ENCODE peak calls at places on chromosomes 7 and 10, in six cellular contexts. N, U, E, S, O and L are unnamed samples.

GRCh38 chr10:79401015-79401921 is 44.2 kb downstream of the ZCCHC24 start:
- DNase-seq in N (peak), U (peak), S (no peak), O (no peak), E (no peak), L (no peak)

GRCh38 chr10:77405771-77406241 is 231.8 kb downstream of the KCNMA1 start:
- DNase-seq in U (peak), N (peak), S (no peak), E (no peak), O (peak), L (no peak)

GRCh38 chr7:155322530-155322929 is 24.9 kb downstream of the INSIG1 start:
- DNase-seq in O (no peak), E (no peak), U (peak), S (no peak), N (no peak), L (no peak)

GRCh38 chr7:45192546-45193177 is 35.1 kb downstream of the RAMP3 start:
- DNase-seq in E (no peak), S (no peak), N (no peak), O (no peak), U (no peak), L (no peak)

GRCh38 chr7:64636386-64636785 is 29.5 kb upstream of the ZNF107 start:
- DNase-seq in S (no peak), N (no peak), E (no peak), O (no peak), U (no peak), L (no peak)

GRCh38 chr10:20627918-20628499 is 269.1 kb downstream of the NEBL start:
- DNase-seq in N (no peak), S (no peak), O (no peak), U (no peak), E (no peak), L (no peak)

GRCh38 chr10:24822557-24822956 is 98.9 kb upstream of the ARHGAP21 start:
- DNase-seq in S (no peak), U (no peak), O (peak), E (no peak), N (no peak), L (peak)

GRCh38 chr7:10038351-10038750 is 935.3 kb upstream of the PHF14 start:
- DNase-seq in U (no peak), E (no peak), N (no peak), S (no peak), O (no peak), L (no peak)

GRCh38 chr10:91080776-91081175 is 139.7 kb upstream of the PCGF5 start:
- DNase-seq in N (no peak), U (no peak), O (no peak), E (no peak), S (no peak), L (no peak)

GRCh38 chr7:55951637-55952351 is at the start of gene MRPS17:
- DNase-seq in S (peak), O (peak), N (peak), U (peak), E (peak), L (peak)

GRCh38 chr7:16436306-16436705 is 15.0 kb upstream of the CRPPA start:
- DNase-seq in O (peak), E (no peak), S (no peak), N (no peak), U (no peak), L (no peak)

GRCh38 chr7:157560258-157560654 is 223.5 kb downstream of the DNAJB6 start:
- DNase-seq in N (no peak), O (no peak), S (no peak), U (no peak), E (no peak), L (no peak)

GRCh38 chr7:152925412-152926147 is 166.0 kb downstream of the ACTR3B start:
- DNase-seq in S (no peak), U (no peak), E (no peak), O (no peak), N (no peak), L (no peak)